ENCODE peak calls at places on chromosome 20, in ten cellular contexts. Q, S, Z, I, W, R, H, G, C and T are unnamed samples.

GRCh38 chr20:22825076-22825475 is 210.0 kb upstream of the SSTR4 start:
- DNase-seq in Q (no peak), S (no peak), Z (no peak), I (no peak), W (no peak), R (no peak), H (no peak), G (no peak), C (peak), T (no peak)

GRCh38 chr20:57400821-57401564 is 9.8 kb downstream of the RBM38 start:
- DNase-seq in Q (peak), S (peak), Z (no peak), I (no peak), W (no peak), R (no peak), H (peak), G (no peak), C (no peak), T (no peak)

GRCh38 chr20:22449115-22449973 is 135.0 kb downstream of the FOXA2 start:
- DNase-seq in Q (no peak), S (no peak), Z (no peak), I (no peak), W (no peak), R (no peak), H (no peak), G (no peak), C (no peak), T (no peak)

GRCh38 chr20:11849976-11850670 is 67.6 kb upstream of the BTBD3 start:
- DNase-seq in Q (no peak), S (peak), Z (no peak), I (peak), W (no peak), R (no peak), H (no peak), G (no peak), C (peak), T (no peak)

GRCh38 chr20:45347936-45348809 is at the start of gene SDC4:
- DNase-seq in Q (peak), S (peak), Z (peak), I (peak), W (peak), R (peak), H (peak), G (peak), C (peak), T (peak)

GRCh38 chr20:64049060-64049886 is at the start of gene SOX18:
- DNase-seq in Q (peak), S (no peak), Z (no peak), I (no peak), W (peak), R (no peak), H (peak), G (peak), C (no peak), T (no peak)

GRCh38 chr20:61639200-61639599 is 387.1 kb downstream of the CDH4 start:
- DNase-seq in Q (no peak), S (no peak), Z (no peak), I (no peak), W (no peak), R (no peak), H (no peak), G (no peak), C (peak), T (no peak)

GRCh38 chr20:22946594-22946993 is 88.5 kb upstream of the SSTR4 start:
- DNase-seq in Q (no peak), S (no peak), Z (no peak), I (no peak), W (no peak), R (no peak), H (no peak), G (no peak), C (no peak), T (no peak)

GRCh38 chr20:62581806-62582205 is 60.5 kb upstream of the SLCO4A1 start:
- DNase-seq in Q (no peak), S (no peak), Z (no peak), I (no peak), W (no peak), R (no peak), H (peak), G (no peak), C (no peak), T (no peak)

GRCh38 chr20:13771853-13772453 is 12.8 kb downstream of the ESF1 start:
- DNase-seq in Q (peak), S (no peak), Z (no peak), I (peak), W (peak), R (no peak), H (no peak), G (peak), C (peak), T (no peak)

GRCh38 chr20:13552061-13552460 is 86.7 kb downstream of the TASP1 start:
- DNase-seq in Q (no peak), S (no peak), Z (no peak), I (no peak), W (no peak), R (no peak), H (no peak), G (peak), C (no peak), T (no peak)

GRCh38 chr20:63891061-63892002 is 3.6 kb upstream of the DNAJC5 start:
- DNase-seq in Q (no peak), S (no peak), Z (no peak), I (no peak), W (no peak), R (no peak), H (no peak), G (no peak), C (no peak), T (no peak)

GRCh38 chr20:22052025-22052527 is 346.6 kb downstream of the PAX1 start:
- DNase-seq in Q (no peak), S (no peak), Z (no peak), I (no peak), W (no peak), R (no peak), H (no peak), G (no peak), C (no peak), T (no peak)

GRCh38 chr20:2840967-2841531 is 504 bp downstream of the VPS16 start:
- DNase-seq in Q (no peak), S (peak), Z (peak), I (no peak), W (peak), R (peak), H (peak), G (peak), C (peak), T (no peak)

GRCh38 chr20:58308680-58309527 is 611 bp upstream of the RAB22A start:
- DNase-seq in Q (peak), S (peak), Z (peak), I (no peak), W (peak), R (no peak), H (peak), G (peak), C (peak), T (no peak)

GRCh38 chr20:63657260-63657936 is 714 bp upstream of the RTEL1 start:
- DNase-seq in Q (no peak), S (peak), Z (no peak), I (no peak), W (no peak), R (no peak), H (no peak), G (no peak), C (no peak), T (no peak)

GRCh38 chr20:38460040-38460623 is 12.5 kb upstream of the RALGAPB start:
- DNase-seq in Q (no peak), S (no peak), Z (no peak), I (peak), W (no peak), R (no peak), H (no peak), G (peak), C (peak), T (no peak)
- H3K27ac ChIP-seq in Q (no peak), S (no peak), Z (no peak), I (peak), W (no peak), R (no peak), H (no peak), G (peak), C (peak), T (no peak)

GRCh38 chr20:33570743-33571142 is 80.8 kb downstream of the CBFA2T2 start:
- DNase-seq in Q (no peak), S (no peak), Z (no peak), I (no peak), W (no peak), R (no peak), H (no peak), G (no peak), C (no peak), T (no peak)
- H3K27ac ChIP-seq in Q (no peak), S (no peak), Z (no peak), I (no peak), W (no peak), R (peak), H (no peak), G (no peak), C (no peak), T (peak)

GRCh38 chr20:52971498-52972189 is 514 bp upstream of the TSHZ2 start:
- DNase-seq in Q (no peak), S (no peak), Z (no peak), I (no peak), W (no peak), R (no peak), H (no peak), G (no peak), C (no peak), T (no peak)

GRCh38 chr20:52974155-52974554 is 2.0 kb downstream of the TSHZ2 start:
- DNase-seq in Q (peak), S (no peak), Z (no peak), I (no peak), W (no peak), R (no peak), H (no peak), G (no peak), C (no peak), T (no peak)

GRCh38 chr20:52972965-52973819 is 1.0 kb downstream of the TSHZ2 start:
- DNase-seq in Q (peak), S (peak), Z (no peak), I (no peak), W (peak), R (no peak), H (peak), G (no peak), C (peak), T (peak)

GRCh38 chr20:52975024-52975732 is 3.0 kb downstream of the TSHZ2 start:
- DNase-seq in Q (peak), S (no peak), Z (no peak), I (no peak), W (no peak), R (no peak), H (no peak), G (no peak), C (no peak), T (no peak)

GRCh38 chr20:52972190-52972937 is at the start of gene TSHZ2:
- DNase-seq in Q (peak), S (peak), Z (no peak), I (no peak), W (peak), R (peak), H (peak), G (peak), C (peak), T (peak)
- H3K27ac ChIP-seq in Q (peak), S (peak), Z (peak), I (no peak), W (no peak), R (no peak), H (peak), G (no peak), C (peak), T (no peak)

GRCh38 chr20:37364013-37364926 is 18.3 kb downstream of the SRC start:
- DNase-seq in Q (no peak), S (no peak), Z (peak), I (no peak), W (no peak), R (no peak), H (peak), G (no peak), C (no peak), T (no peak)
- H3K27ac ChIP-seq in Q (no peak), S (no peak), Z (no peak), I (no peak), W (no peak), R (no peak), H (no peak), G (peak), C (peak), T (no peak)

DNA sequence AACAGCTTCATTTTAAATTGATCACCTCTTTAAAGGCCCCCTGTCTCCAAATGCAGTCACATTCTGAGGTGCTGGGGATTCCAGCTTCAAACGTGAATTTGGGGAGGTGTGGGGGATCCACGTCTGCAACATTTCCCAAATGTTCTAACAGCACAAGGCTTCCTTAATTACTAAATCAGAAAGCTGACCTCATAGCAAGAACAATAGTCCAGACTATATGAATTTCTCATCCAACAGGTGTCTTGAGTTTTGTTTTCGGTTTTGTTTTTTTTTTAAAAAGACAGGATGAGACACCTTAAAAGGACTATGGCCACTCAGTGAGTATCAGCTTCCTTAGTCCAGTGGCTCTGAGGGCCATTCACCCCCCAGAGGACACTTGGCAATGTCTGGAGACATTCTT is 11.5 kb downstream of the ATP9A start:
- DNase-seq in Q (no peak), S (no peak), Z (no peak), I (no peak), W (no peak), R (no peak), H (no peak), G (no peak), C (no peak), T (no peak)
- H3K27ac ChIP-seq in Q (no peak), S (no peak), Z (no peak), I (no peak), W (no peak), R (peak), H (no peak), G (no peak), C (no peak), T (no peak)

GRCh38 chr20:44206132-44206531 is 4.4 kb downstream of the OSER1 start:
- DNase-seq in Q (no peak), S (no peak), Z (no peak), I (no peak), W (no peak), R (no peak), H (no peak), G (no peak), C (no peak), T (no peak)
- H3K27ac ChIP-seq in Q (no peak), S (peak), Z (no peak), I (peak), W (no peak), R (no peak), H (peak), G (peak), C (no peak), T (no peak)

GRCh38 chr20:38023181-38024085 is 9.8 kb downstream of the TTI1 start:
- DNase-seq in Q (no peak), S (no peak), Z (no peak), I (no peak), W (no peak), R (no peak), H (no peak), G (peak), C (no peak), T (no peak)
- H3K27ac ChIP-seq in Q (no peak), S (peak), Z (peak), I (no peak), W (no peak), R (no peak), H (no peak), G (peak), C (no peak), T (no peak)